ENCODE peak calls at places on chromosomes 16 and 17, in six cellular contexts. One of them, this sample, is unnamed.

GRCh38 chr16:24677388-24677787 is 52.1 kb upstream of the TNRC6A start:
- DNase-seq in HepG2: no peak
- DNase-seq in endothelial cell of umbilical vein: no peak
- DNase-seq in K562: no peak
- DNase-seq in GM12878: no peak
- DNase-seq in NB4: no peak
- DNase-seq in this sample: no peak

GRCh38 chr17:45144199-45145034 is 3.9 kb upstream of the HEXIM1 start:
- DNase-seq in HepG2: no peak
- DNase-seq in K562: peak
- DNase-seq in endothelial cell of umbilical vein: no peak
- DNase-seq in NB4: peak
- DNase-seq in GM12878: no peak
- DNase-seq in this sample: no peak

GRCh38 chr17:45848868-45849535 is 4.3 kb downstream of the SPPL2C start:
- DNase-seq in NB4: no peak
- DNase-seq in endothelial cell of umbilical vein: no peak
- DNase-seq in HepG2: no peak
- DNase-seq in GM12878: no peak
- DNase-seq in K562: no peak
- DNase-seq in this sample: no peak

GRCh38 chr17:42842286-42842685 is 2.1 kb upstream of the AOC2 start:
- DNase-seq in K562: no peak
- DNase-seq in NB4: no peak
- DNase-seq in endothelial cell of umbilical vein: no peak
- DNase-seq in HepG2: no peak
- DNase-seq in GM12878: no peak
- DNase-seq in this sample: no peak

GRCh38 chr17:47184671-47185070 is 4.4 kb downstream of the CDC27 start:
- DNase-seq in HepG2: no peak
- DNase-seq in K562: no peak
- DNase-seq in NB4: no peak
- DNase-seq in endothelial cell of umbilical vein: no peak
- DNase-seq in GM12878: no peak
- DNase-seq in this sample: no peak

GRCh38 chr17:41762841-41763240 is 23.7 kb downstream of the JUP start:
- DNase-seq in NB4: no peak
- DNase-seq in GM12878: no peak
- DNase-seq in HepG2: no peak
- DNase-seq in endothelial cell of umbilical vein: no peak
- DNase-seq in K562: no peak
- DNase-seq in this sample: no peak

GRCh38 chr17:82767041-82767754 is 15.3 kb downstream of the TBCD start:
- DNase-seq in K562: peak
- DNase-seq in endothelial cell of umbilical vein: peak
- DNase-seq in NB4: peak
- DNase-seq in HepG2: peak
- DNase-seq in GM12878: no peak
- DNase-seq in this sample: peak

GRCh38 chr16:1960665-1961630 is 1.6 kb downstream of the NDUFB10 start:
- DNase-seq in endothelial cell of umbilical vein: peak
- DNase-seq in K562: no peak
- DNase-seq in HepG2: peak
- DNase-seq in GM12878: no peak
- DNase-seq in NB4: peak
- DNase-seq in this sample: peak

GRCh38 chr16:53224932-53225533 is 170.2 kb downstream of the CHD9 start:
- DNase-seq in NB4: peak
- DNase-seq in endothelial cell of umbilical vein: no peak
- DNase-seq in GM12878: no peak
- DNase-seq in HepG2: no peak
- DNase-seq in K562: peak
- DNase-seq in this sample: peak

GRCh38 chr16:1871974-1872635 is at the start of gene MEIOB:
- DNase-seq in HepG2: no peak
- DNase-seq in K562: peak
- DNase-seq in NB4: no peak
- DNase-seq in endothelial cell of umbilical vein: peak
- DNase-seq in GM12878: no peak
- DNase-seq in this sample: peak

GRCh38 chr16:77171750-77172635 is 19.0 kb upstream of the MON1B start:
- DNase-seq in NB4: peak
- DNase-seq in GM12878: no peak
- DNase-seq in K562: peak
- DNase-seq in endothelial cell of umbilical vein: peak
- DNase-seq in HepG2: peak
- DNase-seq in this sample: peak

GRCh38 chr17:42200702-42201101 is 6.4 kb upstream of the GHDC start:
- DNase-seq in HepG2: no peak
- DNase-seq in NB4: no peak
- DNase-seq in endothelial cell of umbilical vein: no peak
- DNase-seq in GM12878: no peak
- DNase-seq in K562: no peak
- DNase-seq in this sample: no peak

GRCh38 chr16:72877374-72878028 is 170.4 kb downstream of the ZFHX3 start:
- DNase-seq in HepG2: peak
- DNase-seq in NB4: peak
- DNase-seq in endothelial cell of umbilical vein: peak
- DNase-seq in GM12878: no peak
- DNase-seq in K562: no peak
- DNase-seq in this sample: peak

GRCh38 chr16:17101646-17102045 is 369.1 kb downstream of the XYLT1 start:
- DNase-seq in NB4: peak
- DNase-seq in HepG2: no peak
- DNase-seq in K562: peak
- DNase-seq in endothelial cell of umbilical vein: no peak
- DNase-seq in GM12878: no peak
- DNase-seq in this sample: peak

GRCh38 chr17:20063665-20064648 is 54.8 kb downstream of the SPECC1 start:
- DNase-seq in GM12878: peak
- DNase-seq in K562: no peak
- DNase-seq in NB4: peak
- DNase-seq in endothelial cell of umbilical vein: no peak
- DNase-seq in HepG2: no peak
- DNase-seq in this sample: peak

GRCh38 chr16:85958731-85959130 is 59.8 kb downstream of the IRF8 start:
- DNase-seq in HepG2: no peak
- DNase-seq in K562: no peak
- DNase-seq in NB4: no peak
- DNase-seq in GM12878: no peak
- DNase-seq in endothelial cell of umbilical vein: no peak
- DNase-seq in this sample: no peak

GRCh38 chr16:85961988-85962915 is 63.3 kb downstream of the IRF8 start:
- DNase-seq in HepG2: no peak
- DNase-seq in endothelial cell of umbilical vein: no peak
- DNase-seq in GM12878: no peak
- DNase-seq in K562: peak
- DNase-seq in NB4: no peak
- DNase-seq in this sample: peak

GRCh38 chr16:85963746-85964370 is 64.9 kb downstream of the IRF8 start:
- DNase-seq in HepG2: no peak
- DNase-seq in K562: no peak
- DNase-seq in GM12878: no peak
- DNase-seq in NB4: no peak
- DNase-seq in endothelial cell of umbilical vein: no peak
- DNase-seq in this sample: no peak

GRCh38 chr16:85959686-85960085 is 60.7 kb downstream of the IRF8 start:
- DNase-seq in endothelial cell of umbilical vein: no peak
- DNase-seq in GM12878: no peak
- DNase-seq in K562: no peak
- DNase-seq in NB4: no peak
- DNase-seq in HepG2: no peak
- DNase-seq in this sample: no peak

DNA sequence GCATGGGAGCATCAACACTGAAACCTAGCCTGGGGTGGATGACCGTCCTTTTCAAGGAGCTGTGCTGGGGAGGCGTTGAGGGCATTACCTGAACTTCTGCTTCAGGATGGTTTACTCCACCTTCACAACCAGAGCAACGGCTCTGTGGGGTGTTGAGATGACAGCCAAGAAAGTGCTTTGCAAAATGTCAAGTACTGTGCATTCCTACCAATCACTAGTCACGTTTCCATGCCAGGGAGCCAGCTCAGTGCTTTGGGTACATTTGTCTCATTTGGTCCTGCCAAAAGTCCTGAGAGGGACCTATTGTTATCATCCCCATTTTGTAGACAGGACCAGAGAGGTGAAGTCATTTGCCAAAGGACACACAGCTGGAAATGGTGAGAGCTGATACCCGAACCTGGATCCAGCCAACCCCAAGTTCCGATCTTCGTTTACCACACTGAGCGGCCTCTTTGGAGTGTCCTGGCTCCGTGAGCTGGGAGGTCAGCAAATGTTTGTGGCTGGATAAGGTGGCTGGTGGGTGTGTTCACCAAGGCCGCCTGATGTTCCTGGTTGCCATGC is 61.6 kb downstream of the IRF8 start:
- DNase-seq in HepG2: no peak
- DNase-seq in endothelial cell of umbilical vein: no peak
- DNase-seq in K562: no peak
- DNase-seq in GM12878: no peak
- DNase-seq in NB4: no peak
- DNase-seq in this sample: no peak
- TF ChIP-seq MYC in HepG2: no peak
- TF ChIP-seq MYC in endothelial cell of umbilical vein: no peak
- TF ChIP-seq MYC in K562: no peak
- TF ChIP-seq MYC in GM12878: no peak
- TF ChIP-seq MYC in NB4: no peak
- TF ChIP-seq MYC in this sample: no peak

DNA sequence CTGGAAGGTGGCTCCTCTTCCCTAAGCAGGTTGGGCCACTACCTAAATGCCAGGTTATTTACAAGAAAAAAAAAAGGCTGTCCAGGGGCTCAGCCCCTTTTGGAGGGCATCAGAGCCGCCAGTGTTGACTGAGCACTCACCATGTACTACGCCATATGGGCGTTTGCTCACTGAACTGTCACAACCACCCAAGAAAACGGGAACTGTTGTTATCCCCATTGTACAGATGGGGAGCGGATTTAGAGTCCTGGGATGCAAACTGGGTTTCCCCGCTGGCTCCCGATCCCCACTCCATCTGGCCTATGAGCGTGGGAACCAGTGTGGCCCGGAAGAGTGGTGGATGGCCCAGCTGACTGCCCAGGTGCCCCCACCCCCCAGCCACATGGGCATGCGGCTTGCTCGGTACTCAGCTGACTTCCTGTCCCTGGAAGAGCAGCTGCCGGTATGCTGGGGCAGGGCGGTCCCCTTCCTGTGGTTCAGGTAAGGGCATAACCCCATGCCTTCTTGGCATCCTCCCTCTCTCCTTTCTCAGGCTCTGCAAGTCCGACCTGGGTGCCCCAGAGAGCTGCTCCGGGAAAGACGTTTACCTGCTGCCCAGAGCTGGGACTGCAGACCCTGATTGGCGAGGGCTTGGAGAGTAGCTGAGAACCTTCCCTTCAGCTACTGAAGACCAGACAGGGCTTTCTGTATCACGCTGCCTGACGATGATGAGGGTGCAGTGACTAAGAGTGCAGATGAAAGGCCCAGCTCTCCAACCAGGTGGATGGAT is 16.3 kb downstream of the SOCS3 start:
- DNase-seq in endothelial cell of umbilical vein: no peak
- DNase-seq in GM12878: no peak
- DNase-seq in NB4: peak
- DNase-seq in K562: no peak
- DNase-seq in HepG2: no peak
- DNase-seq in this sample: no peak
- TF ChIP-seq MYC in endothelial cell of umbilical vein: no peak
- TF ChIP-seq MYC in GM12878: no peak
- TF ChIP-seq MYC in NB4: peak
- TF ChIP-seq MYC in K562: no peak
- TF ChIP-seq MYC in HepG2: no peak
- TF ChIP-seq MYC in this sample: no peak

DNA sequence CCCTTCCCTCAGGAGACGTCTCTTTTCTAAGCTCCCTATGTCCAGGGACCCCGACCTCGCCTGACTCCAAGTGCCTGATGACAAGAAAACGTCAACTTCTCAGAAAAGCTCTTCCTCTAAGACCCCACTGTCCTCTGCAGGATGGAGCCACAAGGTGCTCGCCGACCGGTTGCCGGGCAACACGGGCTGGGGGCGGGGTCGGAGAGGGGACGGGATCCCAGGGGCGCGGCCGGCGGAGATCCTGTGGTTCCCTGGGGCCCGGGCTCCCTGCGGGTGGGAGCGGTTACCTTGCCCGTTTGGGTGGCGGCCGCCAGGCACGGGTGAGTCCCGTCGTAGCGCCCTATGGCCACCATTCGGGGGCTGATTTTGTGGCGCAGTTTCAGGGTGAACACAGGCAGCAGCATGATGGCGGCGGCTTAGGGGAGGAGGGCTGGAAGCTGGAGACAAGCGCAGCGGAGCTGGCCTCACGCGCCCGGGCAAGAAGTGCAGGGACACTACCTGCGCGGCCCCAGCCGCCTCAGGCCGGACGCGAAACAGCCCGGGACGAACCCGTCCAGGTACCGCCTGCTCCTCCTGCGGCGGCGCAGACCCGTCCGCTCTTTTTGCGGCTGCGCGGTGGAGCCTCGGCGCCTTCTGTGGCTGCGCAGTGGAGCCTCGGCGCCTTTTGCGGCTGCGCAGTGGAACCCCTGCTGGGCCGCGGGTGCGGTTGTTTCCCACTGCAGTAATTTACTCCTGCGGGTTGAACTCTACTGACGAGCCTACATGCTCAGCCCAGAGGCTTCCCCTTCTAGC is at the start of gene BBS2:
- DNase-seq in GM12878: peak
- DNase-seq in endothelial cell of umbilical vein: peak
- DNase-seq in NB4: peak
- DNase-seq in K562: peak
- DNase-seq in HepG2: peak
- DNase-seq in this sample: peak
- TF ChIP-seq MYC in GM12878: no peak
- TF ChIP-seq MYC in endothelial cell of umbilical vein: no peak
- TF ChIP-seq MYC in NB4: peak
- TF ChIP-seq MYC in K562: peak
- TF ChIP-seq MYC in HepG2: peak
- TF ChIP-seq MYC in this sample: no peak

GRCh38 chr16:10517868-10518267 is 62.5 kb downstream of the EMP2 start:
- DNase-seq in NB4: no peak
- DNase-seq in K562: no peak
- DNase-seq in HepG2: no peak
- DNase-seq in GM12878: no peak
- DNase-seq in endothelial cell of umbilical vein: no peak
- DNase-seq in this sample: no peak

GRCh38 chr16:10518479-10519041 is 61.8 kb downstream of the EMP2 start:
- DNase-seq in endothelial cell of umbilical vein: no peak
- DNase-seq in K562: no peak
- DNase-seq in HepG2: no peak
- DNase-seq in GM12878: no peak
- DNase-seq in NB4: no peak
- DNase-seq in this sample: no peak

GRCh38 chr16:10510279-10510678 is 70.1 kb downstream of the EMP2 start:
- DNase-seq in K562: no peak
- DNase-seq in endothelial cell of umbilical vein: no peak
- DNase-seq in HepG2: no peak
- DNase-seq in GM12878: no peak
- DNase-seq in NB4: no peak
- DNase-seq in this sample: no peak

GRCh38 chr16:10511829-10512228 is 68.6 kb downstream of the EMP2 start:
- DNase-seq in NB4: no peak
- DNase-seq in HepG2: no peak
- DNase-seq in K562: no peak
- DNase-seq in endothelial cell of umbilical vein: no peak
- DNase-seq in GM12878: no peak
- DNase-seq in this sample: no peak

GRCh38 chr16:10514369-10515055 is 65.9 kb downstream of the EMP2 start:
- DNase-seq in HepG2: peak
- DNase-seq in K562: peak
- DNase-seq in GM12878: no peak
- DNase-seq in endothelial cell of umbilical vein: peak
- DNase-seq in NB4: peak
- DNase-seq in this sample: peak
- TF ChIP-seq MYC in HepG2: no peak
- TF ChIP-seq MYC in K562: no peak
- TF ChIP-seq MYC in GM12878: no peak
- TF ChIP-seq MYC in endothelial cell of umbilical vein: no peak
- TF ChIP-seq MYC in NB4: no peak
- TF ChIP-seq MYC in this sample: no peak

This sample was measured in A549.